ENCODE peak calls at places on chromosomes 12 and 14, in ten cellular contexts. One of them, this sample, is unnamed. For H3K27me3 and H3K4me1, the result is how much of the 10 kb centered on the place peaks cover.

GRCh38 chr12:64650762-64651161 is 40.5 kb downstream of the RASSF3 start:
- DNase-seq in neuronal stem cell: no peak
- DNase-seq in HAP-1: no peak
- DNase-seq in body of pancreas: no peak
- DNase-seq in heart left ventricle: no peak
- DNase-seq in uterus: no peak
- DNase-seq in endothelial cell of umbilical vein: peak
- DNase-seq in cardiac muscle cell: peak
- DNase-seq in vagina: no peak
- DNase-seq in effector memory CD4-positive, alpha-beta T cell: no peak
- DNase-seq in this sample: no peak

GRCh38 chr12:70443274-70443673 is 77.2 kb downstream of the KCNMB4 start:
- DNase-seq in neuronal stem cell: no peak
- DNase-seq in HAP-1: no peak
- DNase-seq in body of pancreas: no peak
- DNase-seq in heart left ventricle: no peak
- DNase-seq in uterus: no peak
- DNase-seq in endothelial cell of umbilical vein: peak
- DNase-seq in cardiac muscle cell: no peak
- DNase-seq in vagina: no peak
- DNase-seq in effector memory CD4-positive, alpha-beta T cell: no peak
- DNase-seq in this sample: no peak

GRCh38 chr14:23569443-23570151 is 2.0 kb upstream of the AP1G2 start:
- DNase-seq in neuronal stem cell: no peak
- DNase-seq in HAP-1: peak
- DNase-seq in body of pancreas: no peak
- DNase-seq in heart left ventricle: no peak
- DNase-seq in uterus: peak
- DNase-seq in endothelial cell of umbilical vein: no peak
- DNase-seq in cardiac muscle cell: peak
- DNase-seq in vagina: no peak
- DNase-seq in effector memory CD4-positive, alpha-beta T cell: no peak
- DNase-seq in this sample: no peak

GRCh38 chr14:102018251-102018650 is 53.9 kb downstream of the DYNC1H1 start:
- DNase-seq in neuronal stem cell: no peak
- DNase-seq in HAP-1: no peak
- DNase-seq in body of pancreas: no peak
- DNase-seq in heart left ventricle: no peak
- DNase-seq in uterus: no peak
- DNase-seq in endothelial cell of umbilical vein: no peak
- DNase-seq in cardiac muscle cell: no peak
- DNase-seq in vagina: no peak
- DNase-seq in effector memory CD4-positive, alpha-beta T cell: no peak
- DNase-seq in this sample: no peak

GRCh38 chr14:59177229-59177628 is 11.2 kb upstream of the DAAM1 start:
- DNase-seq in neuronal stem cell: no peak
- DNase-seq in HAP-1: no peak
- DNase-seq in body of pancreas: no peak
- DNase-seq in heart left ventricle: no peak
- DNase-seq in uterus: no peak
- DNase-seq in endothelial cell of umbilical vein: no peak
- DNase-seq in cardiac muscle cell: no peak
- DNase-seq in vagina: no peak
- DNase-seq in effector memory CD4-positive, alpha-beta T cell: no peak
- DNase-seq in this sample: no peak

GRCh38 chr12:132379576-132379975 is 50.2 kb upstream of the GALNT9 start:
- DNase-seq in neuronal stem cell: no peak
- DNase-seq in HAP-1: no peak
- DNase-seq in body of pancreas: no peak
- DNase-seq in heart left ventricle: peak
- DNase-seq in uterus: no peak
- DNase-seq in endothelial cell of umbilical vein: no peak
- DNase-seq in cardiac muscle cell: no peak
- DNase-seq in vagina: no peak
- DNase-seq in effector memory CD4-positive, alpha-beta T cell: no peak
- DNase-seq in this sample: no peak

GRCh38 chr14:91246051-91246852 is 1.7 kb upstream of the GPR68 start:
- DNase-seq in neuronal stem cell: no peak
- DNase-seq in HAP-1: no peak
- DNase-seq in body of pancreas: no peak
- DNase-seq in heart left ventricle: no peak
- DNase-seq in uterus: no peak
- DNase-seq in endothelial cell of umbilical vein: no peak
- DNase-seq in cardiac muscle cell: no peak
- DNase-seq in vagina: no peak
- DNase-seq in effector memory CD4-positive, alpha-beta T cell: peak
- DNase-seq in this sample: no peak

GRCh38 chr14:98444077-98444476 is 827.9 kb downstream of the BCL11B start:
- DNase-seq in neuronal stem cell: no peak
- DNase-seq in HAP-1: no peak
- DNase-seq in body of pancreas: no peak
- DNase-seq in heart left ventricle: no peak
- DNase-seq in uterus: no peak
- DNase-seq in endothelial cell of umbilical vein: no peak
- DNase-seq in cardiac muscle cell: no peak
- DNase-seq in vagina: no peak
- DNase-seq in effector memory CD4-positive, alpha-beta T cell: peak
- DNase-seq in this sample: no peak

GRCh38 chr12:69502342-69503081 is 32.3 kb downstream of the FRS2 start:
- DNase-seq in neuronal stem cell: no peak
- DNase-seq in HAP-1: no peak
- DNase-seq in body of pancreas: no peak
- DNase-seq in heart left ventricle: no peak
- DNase-seq in uterus: no peak
- DNase-seq in endothelial cell of umbilical vein: no peak
- DNase-seq in cardiac muscle cell: no peak
- DNase-seq in vagina: no peak
- DNase-seq in effector memory CD4-positive, alpha-beta T cell: no peak
- DNase-seq in this sample: no peak

GRCh38 chr14:83463500-83464098 is 1929.9 kb upstream of the SEL1L start:
- DNase-seq in neuronal stem cell: peak
- DNase-seq in HAP-1: peak
- DNase-seq in body of pancreas: peak
- DNase-seq in heart left ventricle: no peak
- DNase-seq in uterus: no peak
- DNase-seq in endothelial cell of umbilical vein: peak
- DNase-seq in cardiac muscle cell: peak
- DNase-seq in vagina: no peak
- DNase-seq in effector memory CD4-positive, alpha-beta T cell: no peak
- DNase-seq in this sample: no peak

GRCh38 chr14:90491221-90491867 is 94.5 kb downstream of the CALM1 start:
- DNase-seq in neuronal stem cell: no peak
- DNase-seq in HAP-1: no peak
- DNase-seq in body of pancreas: peak
- DNase-seq in heart left ventricle: peak
- DNase-seq in uterus: peak
- DNase-seq in endothelial cell of umbilical vein: peak
- DNase-seq in cardiac muscle cell: no peak
- DNase-seq in vagina: peak
- DNase-seq in effector memory CD4-positive, alpha-beta T cell: no peak
- DNase-seq in this sample: peak

GRCh38 chr14:68460541-68460940 is 332.3 kb downstream of the ZFP36L1 start:
- DNase-seq in neuronal stem cell: no peak
- DNase-seq in HAP-1: no peak
- DNase-seq in body of pancreas: no peak
- DNase-seq in heart left ventricle: peak
- DNase-seq in uterus: no peak
- DNase-seq in endothelial cell of umbilical vein: peak
- DNase-seq in cardiac muscle cell: no peak
- DNase-seq in vagina: no peak
- DNase-seq in effector memory CD4-positive, alpha-beta T cell: no peak
- DNase-seq in this sample: peak

GRCh38 chr12:49055978-49056754 is 4.4 kb downstream of the KMT2D start:
- DNase-seq in neuronal stem cell: no peak
- DNase-seq in HAP-1: peak
- DNase-seq in body of pancreas: peak
- DNase-seq in heart left ventricle: peak
- DNase-seq in uterus: peak
- DNase-seq in endothelial cell of umbilical vein: peak
- DNase-seq in cardiac muscle cell: peak
- DNase-seq in vagina: no peak
- DNase-seq in effector memory CD4-positive, alpha-beta T cell: peak
- DNase-seq in this sample: peak

GRCh38 chr12:43357141-43357540 is 194.9 kb downstream of the ADAMTS20 start:
- DNase-seq in neuronal stem cell: no peak
- DNase-seq in HAP-1: no peak
- DNase-seq in body of pancreas: no peak
- DNase-seq in heart left ventricle: no peak
- DNase-seq in uterus: no peak
- DNase-seq in endothelial cell of umbilical vein: no peak
- DNase-seq in cardiac muscle cell: no peak
- DNase-seq in vagina: no peak
- DNase-seq in effector memory CD4-positive, alpha-beta T cell: no peak
- DNase-seq in this sample: no peak

DNA sequence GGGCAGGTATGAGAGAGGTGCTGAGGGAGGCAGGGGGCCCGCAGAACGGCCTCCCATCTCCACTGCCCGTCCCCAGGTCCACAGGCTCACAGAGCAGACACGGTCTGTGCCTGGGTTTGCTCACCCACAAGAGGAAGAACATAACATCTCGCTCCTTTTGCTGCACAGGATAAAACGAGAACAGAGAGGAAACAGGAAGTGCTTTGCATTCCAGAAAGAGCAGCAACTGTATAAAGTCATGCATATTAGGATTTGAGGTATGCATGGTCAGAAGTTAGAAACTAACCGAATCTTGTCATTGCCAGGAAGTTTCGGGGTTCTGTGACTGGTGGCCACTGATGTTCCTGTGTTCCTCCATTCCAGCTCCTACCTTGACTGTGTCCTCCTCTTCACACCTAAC is 25.0 kb downstream of the NTF3 start:
- DNase-seq in neuronal stem cell: no peak
- DNase-seq in HAP-1: no peak
- DNase-seq in body of pancreas: no peak
- DNase-seq in heart left ventricle: no peak
- DNase-seq in uterus: no peak
- DNase-seq in endothelial cell of umbilical vein: peak
- DNase-seq in cardiac muscle cell: no peak
- DNase-seq in vagina: no peak
- DNase-seq in effector memory CD4-positive, alpha-beta T cell: no peak
- DNase-seq in this sample: no peak
- H3K27me3 ChIP-seq in neuronal stem cell: under half
- H3K27me3 ChIP-seq in HAP-1: under half
- H3K27me3 ChIP-seq in body of pancreas: under half
- H3K27me3 ChIP-seq in heart left ventricle: under half
- H3K27me3 ChIP-seq in uterus: under half
- H3K27me3 ChIP-seq in endothelial cell of umbilical vein: under half
- H3K27me3 ChIP-seq in cardiac muscle cell: under half
- H3K27me3 ChIP-seq in vagina: under half
- H3K27me3 ChIP-seq in effector memory CD4-positive, alpha-beta T cell: under half
- H3K27me3 ChIP-seq in this sample: under half

GRCh38 chr12:6770094-6770493 is 2.2 kb upstream of the LAG3 start:
- DNase-seq in neuronal stem cell: no peak
- DNase-seq in HAP-1: no peak
- DNase-seq in body of pancreas: no peak
- DNase-seq in heart left ventricle: no peak
- DNase-seq in uterus: no peak
- DNase-seq in endothelial cell of umbilical vein: no peak
- DNase-seq in cardiac muscle cell: no peak
- DNase-seq in vagina: no peak
- DNase-seq in effector memory CD4-positive, alpha-beta T cell: no peak
- DNase-seq in this sample: no peak
- H3K4me1 ChIP-seq in neuronal stem cell: under half
- H3K4me1 ChIP-seq in HAP-1: under half
- H3K4me1 ChIP-seq in body of pancreas: under half
- H3K4me1 ChIP-seq in heart left ventricle: under half
- H3K4me1 ChIP-seq in uterus: under half
- H3K4me1 ChIP-seq in endothelial cell of umbilical vein: under half
- H3K4me1 ChIP-seq in cardiac muscle cell: under half
- H3K4me1 ChIP-seq in vagina: half or more
- H3K4me1 ChIP-seq in effector memory CD4-positive, alpha-beta T cell: under half
- H3K4me1 ChIP-seq in this sample: under half

DNA sequence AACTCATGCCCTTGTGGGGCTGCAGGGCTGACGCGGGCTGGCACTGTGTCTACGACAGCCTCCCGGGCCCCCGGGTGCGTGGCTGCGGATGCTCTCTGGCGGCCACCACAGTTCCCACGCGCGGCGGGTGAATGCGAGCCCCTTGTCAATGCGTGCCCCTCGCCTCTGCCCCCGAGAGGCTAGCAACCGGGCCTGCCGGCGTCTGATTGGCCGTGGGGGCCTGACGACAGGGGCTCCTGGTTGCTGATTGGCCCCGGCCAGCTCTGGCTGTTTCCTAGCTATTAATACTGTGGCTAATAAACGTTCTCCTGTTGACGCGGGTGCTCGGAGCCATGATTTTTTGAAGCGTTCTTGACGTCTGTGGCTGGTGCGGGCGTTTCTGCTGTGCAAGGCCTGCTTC is 1.8 kb upstream of the MEG3 start:
- DNase-seq in neuronal stem cell: no peak
- DNase-seq in HAP-1: no peak
- DNase-seq in body of pancreas: no peak
- DNase-seq in heart left ventricle: peak
- DNase-seq in uterus: peak
- DNase-seq in endothelial cell of umbilical vein: peak
- DNase-seq in cardiac muscle cell: peak
- DNase-seq in vagina: no peak
- DNase-seq in effector memory CD4-positive, alpha-beta T cell: no peak
- DNase-seq in this sample: no peak
- H3K27me3 ChIP-seq in neuronal stem cell: under half
- H3K27me3 ChIP-seq in HAP-1: under half
- H3K27me3 ChIP-seq in body of pancreas: under half
- H3K27me3 ChIP-seq in heart left ventricle: under half
- H3K27me3 ChIP-seq in uterus: under half
- H3K27me3 ChIP-seq in endothelial cell of umbilical vein: under half
- H3K27me3 ChIP-seq in cardiac muscle cell: under half
- H3K27me3 ChIP-seq in vagina: under half
- H3K27me3 ChIP-seq in effector memory CD4-positive, alpha-beta T cell: under half
- H3K27me3 ChIP-seq in this sample: under half

DNA sequence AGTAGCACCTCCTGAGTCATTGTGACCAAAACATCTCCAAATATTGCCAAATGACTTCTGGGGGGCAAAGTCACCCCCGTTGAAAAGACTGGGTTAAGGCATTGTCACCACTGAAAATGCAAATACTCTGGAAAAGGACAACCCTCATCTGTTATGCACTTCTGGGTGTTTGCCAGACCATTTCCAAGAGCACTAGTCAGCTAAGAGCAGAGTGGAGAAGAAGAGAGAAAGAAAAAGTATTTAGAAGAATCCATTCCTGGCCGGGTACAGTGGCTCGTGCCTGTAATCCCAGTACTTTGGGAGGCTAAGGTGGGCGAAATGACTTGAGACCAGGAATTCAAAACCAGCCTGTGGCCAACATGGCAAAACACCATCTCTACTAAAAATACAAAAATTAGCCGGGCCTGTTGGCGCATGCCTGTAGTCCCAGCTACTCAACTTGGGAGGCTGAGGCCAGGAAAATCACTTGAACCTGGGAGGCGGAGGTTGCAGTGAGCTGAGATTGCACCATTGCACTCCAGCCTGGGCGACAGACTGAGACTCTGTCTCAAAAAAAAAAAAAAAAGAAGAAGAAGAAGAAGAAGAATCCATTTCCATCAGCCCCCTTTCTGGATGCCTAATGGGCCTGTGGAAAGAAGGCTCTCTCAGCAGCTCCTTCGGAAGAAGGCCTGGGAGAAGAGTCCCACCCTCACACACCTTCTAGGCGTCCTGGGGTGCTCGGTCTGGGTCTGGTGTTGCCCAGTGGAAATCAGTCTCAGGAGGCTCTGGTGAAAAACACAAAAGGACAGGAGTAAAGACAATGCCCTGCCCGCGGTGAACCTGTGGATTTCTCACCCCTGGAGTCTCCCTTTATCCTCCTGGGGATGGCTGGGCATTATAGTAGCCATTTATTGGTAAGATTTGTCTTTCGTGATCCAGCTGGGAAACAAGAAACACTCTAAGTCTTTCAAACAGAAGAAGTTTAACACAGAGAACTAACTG is 3.5 kb upstream of the LTBR start:
- DNase-seq in neuronal stem cell: no peak
- DNase-seq in HAP-1: no peak
- DNase-seq in body of pancreas: no peak
- DNase-seq in heart left ventricle: no peak
- DNase-seq in uterus: peak
- DNase-seq in endothelial cell of umbilical vein: no peak
- DNase-seq in cardiac muscle cell: no peak
- DNase-seq in vagina: no peak
- DNase-seq in effector memory CD4-positive, alpha-beta T cell: no peak
- DNase-seq in this sample: no peak
- H3K4me1 ChIP-seq in neuronal stem cell: under half
- H3K4me1 ChIP-seq in HAP-1: under half
- H3K4me1 ChIP-seq in body of pancreas: half or more
- H3K4me1 ChIP-seq in heart left ventricle: half or more
- H3K4me1 ChIP-seq in uterus: under half
- H3K4me1 ChIP-seq in endothelial cell of umbilical vein: under half
- H3K4me1 ChIP-seq in cardiac muscle cell: under half
- H3K4me1 ChIP-seq in vagina: half or more
- H3K4me1 ChIP-seq in effector memory CD4-positive, alpha-beta T cell: under half
- H3K4me1 ChIP-seq in this sample: under half

This sample was measured in ascending aorta.